ENCODE peak calls at places on chromosomes 5 and 9, in six cellular contexts. One of them, this sample, is unnamed.

GRCh38 chr5:145244788-145245187 is 590.4 kb downstream of the PRELID2 start:
- DNase-seq in Peyer's patch: no peak
- DNase-seq in SK-N-SH: no peak
- DNase-seq in psoas muscle: no peak
- DNase-seq in PC-9: no peak
- DNase-seq in OCI-LY7: no peak
- DNase-seq in this sample: no peak

GRCh38 chr5:86354664-86355063 is 263.1 kb upstream of the COX7C start:
- DNase-seq in Peyer's patch: no peak
- DNase-seq in SK-N-SH: no peak
- DNase-seq in psoas muscle: no peak
- DNase-seq in PC-9: no peak
- DNase-seq in OCI-LY7: no peak
- DNase-seq in this sample: no peak

GRCh38 chr5:129554134-129554904 is 94.2 kb downstream of the ADAMTS19 start:
- DNase-seq in Peyer's patch: no peak
- DNase-seq in SK-N-SH: no peak
- DNase-seq in psoas muscle: no peak
- DNase-seq in PC-9: no peak
- DNase-seq in OCI-LY7: no peak
- DNase-seq in this sample: no peak

GRCh38 chr5:77424921-77425320 is 67.2 kb downstream of the WDR41 start:
- DNase-seq in Peyer's patch: no peak
- DNase-seq in SK-N-SH: no peak
- DNase-seq in psoas muscle: no peak
- DNase-seq in PC-9: no peak
- DNase-seq in OCI-LY7: no peak
- DNase-seq in this sample: no peak

GRCh38 chr5:139396691-139397090 is 1.8 kb upstream of the PROB1 start:
- DNase-seq in Peyer's patch: no peak
- DNase-seq in SK-N-SH: no peak
- DNase-seq in psoas muscle: no peak
- DNase-seq in PC-9: no peak
- DNase-seq in OCI-LY7: no peak
- DNase-seq in this sample: no peak

GRCh38 chr9:83013261-83013610 is 49.7 kb downstream of the RASEF start:
- DNase-seq in Peyer's patch: no peak
- DNase-seq in SK-N-SH: no peak
- DNase-seq in psoas muscle: no peak
- DNase-seq in PC-9: no peak
- DNase-seq in OCI-LY7: no peak
- DNase-seq in this sample: no peak

GRCh38 chr5:39427225-39427624 is 2.4 kb upstream of the DAB2 start:
- DNase-seq in Peyer's patch: no peak
- DNase-seq in SK-N-SH: no peak
- DNase-seq in psoas muscle: no peak
- DNase-seq in PC-9: no peak
- DNase-seq in OCI-LY7: no peak
- DNase-seq in this sample: no peak

GRCh38 chr5:174303437-174304045 is 258.0 kb downstream of the NSG2 start:
- DNase-seq in Peyer's patch: no peak
- DNase-seq in SK-N-SH: no peak
- DNase-seq in psoas muscle: no peak
- DNase-seq in PC-9: no peak
- DNase-seq in OCI-LY7: no peak
- DNase-seq in this sample: no peak

GRCh38 chr9:80320916-80321315 is 749.2 kb downstream of the TLE4 start:
- DNase-seq in Peyer's patch: no peak
- DNase-seq in SK-N-SH: no peak
- DNase-seq in psoas muscle: no peak
- DNase-seq in PC-9: no peak
- DNase-seq in OCI-LY7: no peak
- DNase-seq in this sample: no peak

GRCh38 chr5:51731641-51732040 is 348.4 kb downstream of the ISL1 start:
- DNase-seq in Peyer's patch: no peak
- DNase-seq in SK-N-SH: no peak
- DNase-seq in psoas muscle: no peak
- DNase-seq in PC-9: no peak
- DNase-seq in OCI-LY7: no peak
- DNase-seq in this sample: no peak

GRCh38 chr5:65197899-65198776 is 283.6 kb downstream of the ADAMTS6 start:
- DNase-seq in Peyer's patch: no peak
- DNase-seq in SK-N-SH: no peak
- DNase-seq in psoas muscle: no peak
- DNase-seq in PC-9: no peak
- DNase-seq in OCI-LY7: no peak
- DNase-seq in this sample: no peak

GRCh38 chr9:82961504-82962125 is 101.3 kb downstream of the RASEF start:
- DNase-seq in Peyer's patch: peak; percentile 26
- DNase-seq in SK-N-SH: peak; percentile 74
- DNase-seq in psoas muscle: peak; percentile 31
- DNase-seq in PC-9: peak; percentile 64
- DNase-seq in OCI-LY7: peak; percentile 75
- DNase-seq in this sample: peak; percentile 41

GRCh38 chr5:125897068-125897467 is 526.1 kb upstream of the GRAMD2B start:
- DNase-seq in Peyer's patch: no peak
- DNase-seq in SK-N-SH: no peak
- DNase-seq in psoas muscle: no peak
- DNase-seq in PC-9: no peak
- DNase-seq in OCI-LY7: no peak
- DNase-seq in this sample: no peak

GRCh38 chr5:147509041-147509709 is 693 bp downstream of the DPYSL3 start:
- DNase-seq in Peyer's patch: no peak
- DNase-seq in SK-N-SH: peak; percentile 58
- DNase-seq in psoas muscle: peak; percentile 35
- DNase-seq in PC-9: no peak
- DNase-seq in OCI-LY7: no peak
- DNase-seq in this sample: no peak

GRCh38 chr5:16888694-16889124 is 47.4 kb downstream of the MYO10 start:
- DNase-seq in Peyer's patch: no peak
- DNase-seq in SK-N-SH: no peak
- DNase-seq in psoas muscle: no peak
- DNase-seq in PC-9: peak; percentile 63
- DNase-seq in OCI-LY7: no peak
- DNase-seq in this sample: no peak

GRCh38 chr5:172806897-172807672 is 27.0 kb upstream of the ERGIC1 start:
- DNase-seq in Peyer's patch: peak; percentile 96
- DNase-seq in SK-N-SH: no peak
- DNase-seq in psoas muscle: peak; percentile 86
- DNase-seq in PC-9: peak; percentile 89
- DNase-seq in OCI-LY7: peak; percentile 68
- DNase-seq in this sample: peak; percentile 75

GRCh38 chr9:2686884-2687283 is 30.4 kb upstream of the KCNV2 start:
- DNase-seq in Peyer's patch: no peak
- DNase-seq in SK-N-SH: no peak
- DNase-seq in psoas muscle: no peak
- DNase-seq in PC-9: no peak
- DNase-seq in OCI-LY7: no peak
- DNase-seq in this sample: no peak

GRCh38 chr5:147734839-147735238 is 47.7 kb downstream of the JAKMIP2 start:
- DNase-seq in Peyer's patch: no peak
- DNase-seq in SK-N-SH: no peak
- DNase-seq in psoas muscle: no peak
- DNase-seq in PC-9: no peak
- DNase-seq in OCI-LY7: no peak
- DNase-seq in this sample: no peak

GRCh38 chr5:150487199-150488061 is 20.5 kb upstream of the NDST1 start:
- DNase-seq in Peyer's patch: peak; percentile 40
- DNase-seq in SK-N-SH: peak; percentile 42
- DNase-seq in psoas muscle: peak; percentile 49
- DNase-seq in PC-9: no peak
- DNase-seq in OCI-LY7: peak; percentile 79
- DNase-seq in this sample: peak; percentile 64

GRCh38 chr5:27402828-27403227 is 364.4 kb upstream of the CDH9 start:
- DNase-seq in Peyer's patch: no peak
- DNase-seq in SK-N-SH: no peak
- DNase-seq in psoas muscle: no peak
- DNase-seq in PC-9: no peak
- DNase-seq in OCI-LY7: no peak
- DNase-seq in this sample: no peak

GRCh38 chr5:158995694-158996173 is 104.0 kb downstream of the EBF1 start:
- DNase-seq in Peyer's patch: no peak
- DNase-seq in SK-N-SH: no peak
- DNase-seq in psoas muscle: peak; percentile 19
- DNase-seq in PC-9: no peak
- DNase-seq in OCI-LY7: no peak
- DNase-seq in this sample: no peak

GRCh38 chr5:68070641-68071191 is 144.8 kb upstream of the PIK3R1 start:
- DNase-seq in Peyer's patch: no peak
- DNase-seq in SK-N-SH: no peak
- DNase-seq in psoas muscle: no peak
- DNase-seq in PC-9: no peak
- DNase-seq in OCI-LY7: no peak
- DNase-seq in this sample: no peak

DNA sequence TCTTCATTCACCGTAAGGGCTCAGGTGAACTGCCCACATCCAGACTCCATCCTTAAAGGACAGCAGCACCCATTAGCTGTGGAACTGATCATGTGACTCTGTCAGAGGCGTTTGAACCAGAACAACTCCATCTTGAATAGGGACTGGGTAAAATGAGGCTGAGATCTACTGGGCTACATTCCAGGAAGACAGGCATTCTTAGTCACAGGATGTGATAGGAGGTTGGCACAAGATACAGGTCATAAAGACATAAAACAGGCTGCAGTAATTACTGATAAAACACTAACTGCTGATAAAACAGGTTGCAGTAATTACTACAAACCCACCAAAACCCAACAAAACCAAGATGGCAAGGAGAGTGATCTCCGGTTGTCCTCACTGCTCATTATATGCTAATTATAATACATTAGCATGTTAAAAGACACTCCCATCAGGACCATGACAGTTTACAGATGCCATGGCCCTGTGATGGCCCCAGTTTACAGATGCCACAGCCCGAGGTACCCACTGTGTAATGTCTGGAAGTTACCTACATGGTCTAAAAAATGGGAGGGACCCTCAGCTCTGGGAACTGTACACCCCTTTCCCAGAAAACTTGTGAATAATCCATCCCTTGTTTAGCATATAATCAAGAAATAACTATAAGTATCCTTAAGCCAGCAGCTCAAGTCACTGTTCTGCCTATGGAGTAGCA is 28.6 kb downstream of the BICD2 start:
- DNase-seq in Peyer's patch: no peak
- DNase-seq in SK-N-SH: peak; percentile 40
- DNase-seq in psoas muscle: no peak
- DNase-seq in PC-9: no peak
- DNase-seq in OCI-LY7: no peak
- DNase-seq in this sample: no peak
- H3K4me1 ChIP-seq in Peyer's patch: peaks cover 3% of the 10 kb centered on the region
- H3K4me1 ChIP-seq in SK-N-SH: peaks cover 62% of the 10 kb centered on the region
- H3K4me1 ChIP-seq in psoas muscle: peaks cover 49% of the 10 kb centered on the region
- H3K4me1 ChIP-seq in PC-9: no peaks in the 10 kb centered on the region
- H3K4me1 ChIP-seq in OCI-LY7: peaks cover 71% of the 10 kb centered on the region
- H3K4me1 ChIP-seq in this sample: peaks cover 36% of the 10 kb centered on the region

DNA sequence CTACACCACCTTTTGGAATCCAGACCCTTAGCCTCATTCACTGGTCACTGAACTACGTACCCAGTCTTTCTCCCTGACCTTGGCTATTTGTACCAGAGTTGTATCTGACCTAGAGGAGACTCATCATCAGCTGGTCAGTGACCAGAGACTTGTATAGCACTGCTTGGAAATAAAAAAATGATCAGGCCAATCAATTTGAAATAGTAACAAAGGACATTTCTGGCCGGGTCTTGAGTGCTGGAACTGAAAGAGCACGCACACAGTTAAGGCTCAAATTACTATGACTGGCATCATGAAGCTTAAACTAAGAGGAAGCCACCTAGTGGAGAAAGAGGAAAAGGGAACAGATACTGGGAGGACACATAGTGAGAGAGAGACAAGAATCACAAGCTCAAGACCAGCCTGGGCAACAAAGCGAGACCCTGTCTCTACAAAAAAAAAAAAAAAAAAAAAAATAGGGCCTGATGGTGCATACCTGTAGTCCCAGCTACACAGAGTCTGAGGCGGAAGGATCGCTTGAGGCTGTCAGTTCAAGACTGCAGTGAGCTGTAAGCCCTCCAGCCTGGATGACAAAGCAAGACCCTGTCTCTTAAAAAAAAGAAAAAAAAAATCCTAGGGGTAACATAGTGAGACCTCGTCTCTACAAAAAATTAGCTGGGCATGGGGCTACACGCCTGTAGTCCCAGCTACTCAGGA is 12.8 kb upstream of the SRP19 start:
- DNase-seq in Peyer's patch: no peak
- DNase-seq in SK-N-SH: peak; percentile 32
- DNase-seq in psoas muscle: no peak
- DNase-seq in PC-9: peak; percentile 40
- DNase-seq in OCI-LY7: peak; percentile 79
- DNase-seq in this sample: no peak
- TF ChIP-seq CTCF in Peyer's patch: peak; percentile 33
- TF ChIP-seq CTCF in SK-N-SH: peak; percentile 72
- TF ChIP-seq CTCF in psoas muscle: peak; percentile 64
- TF ChIP-seq CTCF in PC-9: peak; percentile 70
- TF ChIP-seq CTCF in OCI-LY7: peak; percentile 83
- TF ChIP-seq CTCF in this sample: peak; percentile 48

DNA sequence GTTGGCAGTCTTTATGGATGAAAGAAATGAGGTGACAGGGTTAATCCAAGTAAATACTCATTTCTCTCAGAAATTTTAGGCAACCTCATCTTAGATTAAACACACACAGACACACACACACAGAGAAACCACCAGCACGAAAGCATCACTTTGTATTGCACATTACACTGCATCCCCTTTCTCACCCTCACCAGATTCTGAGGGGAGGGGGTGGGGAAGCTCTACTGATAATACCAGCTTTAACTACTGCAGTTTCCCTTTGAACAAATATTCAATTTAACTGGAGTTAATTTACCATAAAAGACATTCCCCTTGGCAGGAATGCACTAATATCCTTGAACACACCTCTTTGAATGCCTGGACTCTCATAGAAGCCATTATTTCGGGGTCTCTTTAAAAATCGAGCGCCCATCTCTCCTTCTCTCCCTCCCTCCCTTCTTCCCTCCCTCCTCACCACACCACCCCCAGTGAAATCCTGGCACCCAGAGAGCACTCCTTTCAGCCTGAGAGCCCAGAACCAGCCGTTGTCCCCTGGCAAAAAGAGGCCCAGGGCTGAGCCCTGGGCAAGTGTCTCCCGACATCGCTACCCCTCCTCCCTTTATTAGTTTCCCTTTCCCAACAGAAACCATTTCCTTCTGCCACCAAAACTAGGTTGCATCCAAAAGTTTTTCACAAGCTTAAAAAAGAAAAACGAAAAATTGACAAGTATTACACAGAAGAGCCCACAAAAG is 2.8 kb upstream of the NFIB start:
- DNase-seq in Peyer's patch: no peak
- DNase-seq in SK-N-SH: no peak
- DNase-seq in psoas muscle: no peak
- DNase-seq in PC-9: no peak
- DNase-seq in OCI-LY7: no peak
- DNase-seq in this sample: no peak
- H3K4me1 ChIP-seq in Peyer's patch: no peaks in the 10 kb centered on the region
- H3K4me1 ChIP-seq in SK-N-SH: peaks cover 32% of the 10 kb centered on the region
- H3K4me1 ChIP-seq in psoas muscle: peaks cover 36% of the 10 kb centered on the region
- H3K4me1 ChIP-seq in PC-9: peaks cover 40% of the 10 kb centered on the region
- H3K4me1 ChIP-seq in OCI-LY7: peaks cover 62% of the 10 kb centered on the region
- H3K4me1 ChIP-seq in this sample: peaks cover 50% of the 10 kb centered on the region

DNA sequence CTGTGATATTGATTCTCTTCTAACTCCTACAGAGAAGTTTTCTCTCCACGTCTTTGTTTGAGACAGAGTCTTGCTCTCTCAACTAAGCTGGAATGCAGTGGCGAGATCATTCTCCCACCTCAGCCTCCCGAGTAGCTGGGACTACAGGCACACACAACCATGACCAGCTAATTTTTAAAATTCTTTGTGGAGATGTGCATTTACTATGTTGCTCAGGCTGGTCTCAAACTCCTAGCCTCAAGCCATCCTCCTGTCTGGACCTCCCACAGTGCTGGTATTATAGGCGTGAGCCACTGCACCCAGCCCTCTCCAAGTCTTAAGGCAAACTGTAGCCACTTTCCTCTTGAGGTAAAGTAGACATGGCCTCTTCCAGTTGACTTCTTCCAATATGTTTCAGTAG is 72.2 kb downstream of the SNX18 start:
- DNase-seq in Peyer's patch: no peak
- DNase-seq in SK-N-SH: no peak
- DNase-seq in psoas muscle: no peak
- DNase-seq in PC-9: no peak
- DNase-seq in OCI-LY7: no peak
- DNase-seq in this sample: no peak
- TF ChIP-seq CTCF in Peyer's patch: no peak
- TF ChIP-seq CTCF in SK-N-SH: no peak
- TF ChIP-seq CTCF in psoas muscle: no peak
- TF ChIP-seq CTCF in PC-9: no peak
- TF ChIP-seq CTCF in OCI-LY7: no peak
- TF ChIP-seq CTCF in this sample: no peak